ENCODE peak calls at places on chromosomes 5 and 9, in ten cellular contexts. D is endothelial cell; M is BJ; O is HT-29; B is dorsolateral prefrontal cortex; L is stomach; N is mesothelial cell of epicardium; W is NCI-H2081; Q is stimulated activated CD4-positive, alpha-beta T cell treated with anti-CD3 and anti-CD28 coated beads, Interleukin-4, amount 100 ng/mL, for 48 hours; P is T follicular helper cell. X is an unnamed sample.

GRCh38 chr9:83154087-83154736 is 91.3 kb upstream of the RASEF start:
- DNase-seq in B (no peak), N (no peak), Q (no peak), M (no peak), P (no peak), L (peak), W (no peak), D (no peak), O (peak), X (peak)

GRCh38 chr9:6782378-6782777 is 24.6 kb downstream of the KDM4C start:
- DNase-seq in L (no peak), Q (no peak), P (no peak), D (no peak), N (no peak), O (no peak), M (no peak), W (no peak), B (no peak), X (no peak)

GRCh38 chr5:122172207-122172606 is 42.9 kb downstream of the ZNF474 start:
- DNase-seq in Q (no peak), L (no peak), N (no peak), B (no peak), O (no peak), P (no peak), M (no peak), W (no peak), D (no peak), X (no peak)

GRCh38 chr5:14490309-14490711 is 91.3 kb upstream of the OTULINL start:
- DNase-seq in B (no peak), M (no peak), L (no peak), P (no peak), O (no peak), N (no peak), W (no peak), D (no peak), Q (no peak), X (no peak)

GRCh38 chr5:123285122-123286011 is 137.8 kb downstream of the CEP120 start:
- DNase-seq in N (peak), O (no peak), D (peak), W (no peak), Q (no peak), L (no peak), P (no peak), B (no peak), M (no peak), X (no peak)

GRCh38 chr9:86193088-86193487 is 66.4 kb downstream of the C9orf153 start:
- DNase-seq in L (no peak), M (no peak), B (no peak), N (no peak), Q (no peak), D (no peak), P (no peak), W (no peak), O (no peak), X (no peak)

GRCh38 chr5:168607946-168608345 is 28.8 kb upstream of the PANK3 start:
- DNase-seq in M (no peak), Q (peak), B (no peak), W (no peak), D (no peak), L (no peak), N (no peak), O (no peak), P (no peak), X (no peak)

GRCh38 chr5:81972496-81972791 is 621 bp downstream of the ATG10 start:
- DNase-seq in L (no peak), M (no peak), B (no peak), W (no peak), D (no peak), P (no peak), Q (no peak), N (no peak), O (no peak), X (no peak)